ENCODE peak calls at places on chromosome 1, in seven cellular contexts. I is stimulated activated CD8-positive, alpha-beta memory T cell treated with anti-CD3 and anti-CD28 coated beads, Interleukin-2, amount 100 ng/mL, for 48 hours; K is activated naive CD4-positive, alpha-beta T cell; S is AG08396; A is sigmoid colon; Z is RWPE1; U is glutamatergic neuron. D is an unnamed sample.

GRCh38 chr1:24173638-24174325 is 13.3 kb downstream of the IFNLR1 start:
- DNase-seq in A (no peak), S (no peak), K (no peak), I (no peak), Z (no peak), U (no peak), D (no peak)

GRCh38 chr1:92484472-92485373 is 2.0 kb downstream of the GFI1 start:
- DNase-seq in S (no peak), I (peak; percentile 71), Z (no peak), K (peak; percentile 44), A (no peak), U (peak; percentile 53), D (peak; percentile 23)

GRCh38 chr1:226827458-226827857 is 43.0 kb upstream of the PSEN2 start:
- DNase-seq in S (no peak), A (peak; percentile 93), U (no peak), I (no peak), Z (no peak), K (no peak), D (no peak)

GRCh38 chr1:50378757-50379156 is 44.5 kb downstream of the DMRTA2 start:
- DNase-seq in U (no peak), Z (no peak), I (no peak), S (no peak), K (no peak), A (no peak), D (no peak)

GRCh38 chr1:205534444-205534985 is 30.0 kb downstream of the CDK18 start:
- DNase-seq in S (no peak), A (no peak), U (no peak), I (no peak), K (no peak), Z (no peak), D (no peak)

GRCh38 chr1:197356723-197357533 is 88.9 kb downstream of the CRB1 start:
- DNase-seq in S (peak; percentile 56), K (no peak), U (peak; percentile 33), Z (peak; percentile 45), I (no peak), A (no peak), D (peak; percentile 49)

GRCh38 chr1:41875487-41875886 is 43.2 kb downstream of the HIVEP3 start:
- DNase-seq in S (no peak), I (no peak), Z (no peak), U (no peak), A (no peak), K (no peak), D (no peak)

GRCh38 chr1:209590405-209590804 is 6.9 kb downstream of the CAMK1G start:
- DNase-seq in I (no peak), U (peak; percentile 59), Z (no peak), S (no peak), A (no peak), K (no peak), D (peak; percentile 24)

GRCh38 chr1:187759934-187760333 is 931.2 kb downstream of the PLA2G4A start:
- DNase-seq in I (no peak), S (no peak), A (no peak), K (no peak), U (no peak), Z (no peak), D (no peak)

GRCh38 chr1:228098323-228098931 is 4.7 kb downstream of the C1orf35 start:
- DNase-seq in U (no peak), K (no peak), S (no peak), Z (no peak), I (no peak), A (peak; percentile 59), D (no peak)

GRCh38 chr1:2593251-2593878 is 6.8 kb downstream of the PRXL2B start:
- DNase-seq in U (no peak), S (no peak), A (peak; percentile 63), I (no peak), K (no peak), Z (no peak), D (no peak)

GRCh38 chr1:189336115-189337100 is 1141.3 kb downstream of the BRINP3 start:
- DNase-seq in A (no peak), S (no peak), U (no peak), Z (no peak), I (no peak), K (no peak), D (no peak)

GRCh38 chr1:170385750-170386149 is 146.2 kb upstream of the GORAB start:
- DNase-seq in I (no peak), Z (no peak), K (no peak), S (no peak), U (no peak), A (no peak), D (no peak)

GRCh38 chr1:100941580-100942216 is 45.8 kb downstream of the SLC30A7 start:
- DNase-seq in I (no peak), K (no peak), Z (no peak), U (no peak), S (no peak), A (no peak), D (no peak)

GRCh38 chr1:231382426-231382825 is 39.7 kb downstream of the EGLN1 start:
- DNase-seq in I (no peak), K (no peak), U (no peak), S (no peak), Z (no peak), A (no peak), D (no peak)

GRCh38 chr1:182430263-182431068 is 19.5 kb upstream of the RGSL1 start:
- DNase-seq in S (no peak), A (no peak), K (no peak), I (peak; percentile 21), Z (no peak), U (no peak), D (no peak)

GRCh38 chr1:172483448-172483847 is 39.6 kb upstream of the PIGC start:
- DNase-seq in I (no peak), Z (no peak), K (no peak), A (no peak), U (no peak), S (no peak), D (no peak)

GRCh38 chr1:105072446-105072845 is 1322.7 kb downstream of the AMY1C start:
- DNase-seq in U (no peak), I (no peak), Z (no peak), A (no peak), S (no peak), K (no peak), D (no peak)

GRCh38 chr1:49351744-49352143 is 575.1 kb upstream of the BEND5 start:
- DNase-seq in I (no peak), A (no peak), S (no peak), U (no peak), Z (peak; percentile 4), K (no peak), D (no peak)

GRCh38 chr1:204507317-204508105 is 8.7 kb upstream of the MDM4 start:
- DNase-seq in K (no peak), I (no peak), A (no peak), Z (peak; percentile 28), S (peak; percentile 28), U (peak; percentile 61), D (peak; percentile 36)

GRCh38 chr1:64915381-64916274 is 50.7 kb downstream of the JAK1 start:
- DNase-seq in K (no peak), A (no peak), I (no peak), S (peak; percentile 27), U (no peak), Z (peak; percentile 67), D (peak; percentile 77)

GRCh38 chr1:115429884-115430283 is 91.8 kb upstream of the NGF start:
- DNase-seq in Z (no peak), A (no peak), I (no peak), S (peak; percentile 21), K (no peak), U (no peak), D (no peak)

GRCh38 chr1:7421471-7422075 is 349.5 kb upstream of the VAMP3 start:
- DNase-seq in S (no peak), Z (no peak), I (no peak), K (no peak), U (peak; percentile 2), A (peak; percentile 55), D (no peak)

GRCh38 chr1:159945483-159946241 is at the start of gene IGSF9:
- DNase-seq in I (peak; percentile 74), Z (peak; percentile 97), A (peak; percentile 90), S (peak; percentile 79), K (no peak), U (peak; percentile 92), D (peak; percentile 85)

GRCh38 chr1:36323636-36324321 is at the start of gene EVA1B:
- DNase-seq in A (peak; percentile 94), Z (peak; percentile 50), S (peak; percentile 88), U (no peak), K (no peak), I (peak; percentile 43), D (peak; percentile 90)

GRCh38 chr1:228794173-228794572 is 58.9 kb downstream of the RHOU start:
- DNase-seq in U (no peak), A (no peak), K (no peak), I (peak; percentile 9), Z (no peak), S (no peak), D (no peak)

GRCh38 chr1:112524251-112524650 is 15.5 kb downstream of the WNT2B start:
- DNase-seq in I (no peak), Z (no peak), A (no peak), K (no peak), U (no peak), S (no peak), D (no peak)